ENCODE peak calls at places on chromosomes 12 and 14, in eight cellular contexts. K, Z, B, O, M, C, A and U are unnamed samples.

GRCh38 chr12:98002887-98003493 is 512.4 kb upstream of the TMPO start:
- DNase-seq in K (no peak), Z (peak), B (no peak), O (peak), M (peak), C (no peak), A (peak), U (no peak)

GRCh38 chr12:42474391-42474790 is 115.2 kb downstream of the PRICKLE1 start:
- DNase-seq in K (no peak), Z (peak), B (no peak), O (peak), M (no peak), C (peak), A (no peak), U (no peak)

GRCh38 chr14:98959410-98959809 is 312.6 kb downstream of the BCL11B start:
- DNase-seq in K (no peak), Z (no peak), B (no peak), O (no peak), M (no peak), C (no peak), A (no peak), U (no peak)

GRCh38 chr12:100823988-100824387 is 29.4 kb downstream of the ANO4 start:
- DNase-seq in K (no peak), Z (peak), B (no peak), O (peak), M (no peak), C (peak), A (no peak), U (no peak)

GRCh38 chr14:38124496-38124895 is 83.2 kb upstream of the SSTR1 start:
- DNase-seq in K (no peak), Z (no peak), B (no peak), O (no peak), M (no peak), C (no peak), A (no peak), U (no peak)

GRCh38 chr14:76546426-76547221 is 170.7 kb downstream of the ESRRB start:
- DNase-seq in K (no peak), Z (peak), B (no peak), O (peak), M (peak), C (no peak), A (peak), U (no peak)

GRCh38 chr12:117472983-117473382 is 111.6 kb upstream of the NOS1 start:
- DNase-seq in K (no peak), Z (no peak), B (no peak), O (peak), M (peak), C (no peak), A (no peak), U (no peak)

GRCh38 chr14:91249841-91250616 is 5.5 kb upstream of the GPR68 start:
- DNase-seq in K (peak), Z (no peak), B (no peak), O (peak), M (no peak), C (peak), A (peak), U (peak)

GRCh38 chr12:105330938-105331804 is 680 bp downstream of the C12orf75 start:
- DNase-seq in K (peak), Z (no peak), B (peak), O (peak), M (peak), C (no peak), A (peak), U (no peak)

GRCh38 chr12:32181498-32182175 is 75.0 kb downstream of the BICD1 start:
- DNase-seq in K (no peak), Z (peak), B (no peak), O (no peak), M (no peak), C (no peak), A (no peak), U (no peak)

GRCh38 chr12:22266101-22266500 is 68.4 kb downstream of the ST8SIA1 start:
- DNase-seq in K (no peak), Z (no peak), B (no peak), O (no peak), M (no peak), C (no peak), A (no peak), U (no peak)

GRCh38 chr14:104104006-104104901 is 18.8 kb downstream of the ASPG start:
- DNase-seq in K (no peak), Z (no peak), B (no peak), O (no peak), M (no peak), C (no peak), A (no peak), U (peak)

GRCh38 chr12:41140117-41140516 is 48.0 kb upstream of the PDZRN4 start:
- DNase-seq in K (no peak), Z (no peak), B (no peak), O (no peak), M (no peak), C (no peak), A (no peak), U (no peak)

GRCh38 chr14:61430066-61430757 is 108.8 kb downstream of the PRKCH start:
- DNase-seq in K (no peak), Z (no peak), B (no peak), O (no peak), M (no peak), C (no peak), A (no peak), U (no peak)

GRCh38 chr14:99995700-99996356 is 69.4 kb upstream of the EVL start:
- DNase-seq in K (peak), Z (peak), B (peak), O (peak), M (peak), C (no peak), A (peak), U (no peak)

GRCh38 chr12:27331299-27331926 is 1.2 kb upstream of the BMAL2 start:
- DNase-seq in K (no peak), Z (peak), B (no peak), O (peak), M (no peak), C (peak), A (no peak), U (peak)